ENCODE peak calls at places on chromosomes 4 and X, in ten cellular contexts. M is Calu3; Q is EH; U is NCI-H1930; V is NCI-H748 treated with DMSO at 0.1 percent for 48 hours; Z is nucleus accumbens; P is ovary; T is retina; I is OCI-LY7; K is activated naive CD8-positive, alpha-beta T cell treated with anti-CD3 and anti-CD28 coated beads, Interleukin-2, amount 50 U/mL, for 16 hours. H is an unnamed sample.

GRCh38 chr4:74030285-74030684 is 8.2 kb downstream of the CXCL3 start:
- DNase-seq in M (no peak), Q (no peak), U (no peak), V (no peak), Z (no peak), P (no peak), T (no peak), I (no peak), K (no peak), H (no peak)

GRCh38 chrX:132807411-132808030 is 150.9 kb downstream of the HS6ST2 start:
- DNase-seq in M (no peak), Q (no peak), U (no peak), V (no peak), Z (no peak), P (no peak), T (no peak), I (no peak), K (no peak), H (no peak)

GRCh38 chr4:180336494-180337090 is 1906.6 kb upstream of the TENM3 start:
- DNase-seq in M (peak; percentile 2), Q (no peak), U (no peak), V (no peak), Z (no peak), P (no peak), T (no peak), I (no peak), K (no peak), H (no peak)

GRCh38 chrX:9668537-9668936 is 97.1 kb downstream of the GPR143 start:
- DNase-seq in M (no peak), Q (peak; percentile 83), U (no peak), V (no peak), Z (no peak), P (no peak), T (no peak), I (no peak), K (no peak), H (no peak)

GRCh38 chr4:168836482-168836881 is 173.6 kb downstream of the CBR4 start:
- DNase-seq in M (no peak), Q (no peak), U (no peak), V (no peak), Z (peak; percentile 31), P (no peak), T (no peak), I (no peak), K (no peak), H (no peak)

GRCh38 chr4:108303488-108304177 is 134.9 kb upstream of the LEF1 start:
- DNase-seq in M (peak; percentile 5), Q (peak; percentile 2), U (no peak), V (no peak), Z (no peak), P (no peak), T (no peak), I (no peak), K (no peak), H (no peak)

GRCh38 chrX:129115104-129115503 is 408.2 kb downstream of the SMARCA1 start:
- DNase-seq in M (peak; percentile 56), Q (peak; percentile 4), U (peak; percentile 47), V (no peak), Z (no peak), P (no peak), T (no peak), I (peak; percentile 56), K (no peak), H (peak; percentile 38)

GRCh38 chr4:188109157-188109755 is at the start of gene TRIML2:
- DNase-seq in M (no peak), Q (peak; percentile 59), U (no peak), V (no peak), Z (no peak), P (no peak), T (no peak), I (no peak), K (no peak), H (no peak)

GRCh38 chr4:87069037-87069742 is 134.4 kb downstream of the AFF1 start:
- DNase-seq in M (no peak), Q (no peak), U (no peak), V (no peak), Z (no peak), P (no peak), T (no peak), I (no peak), K (no peak), H (no peak)

GRCh38 chr4:8289151-8289750 is 19.7 kb downstream of the HTRA3 start:
- DNase-seq in M (no peak), Q (no peak), U (no peak), V (no peak), Z (no peak), P (peak; percentile 29), T (no peak), I (no peak), K (no peak), H (no peak)

GRCh38 chr4:139020384-139020783 is 4.8 kb downstream of the NOCT start:
- DNase-seq in M (no peak), Q (no peak), U (no peak), V (no peak), Z (no peak), P (no peak), T (no peak), I (no peak), K (no peak), H (no peak)

GRCh38 chrX:11553594-11553993 is 112.1 kb downstream of the ARHGAP6 start:
- DNase-seq in M (no peak), Q (no peak), U (no peak), V (no peak), Z (no peak), P (no peak), T (no peak), I (no peak), K (no peak), H (no peak)

H was measured in nephron progenitor cell.